ENCODE peak calls at places on chromosomes 11 and 22, in four cellular contexts. D is stimulated activated CD8-positive, alpha-beta memory T cell treated with anti-CD3 and anti-CD28 coated beads, Interleukin-4, amount 100 ng/mL, for 4 hours; K is activated T-cell treated with anti-CD3 and anti-CD28 coated beads for 1 hour; U is foreskin melanocyte. R is an unnamed sample.

GRCh38 chr11:57482782-57483569 is 22.6 kb downstream of the RTN4RL2 start:
- DNase-seq in D (peak), K (peak), U (no peak), R (no peak)

GRCh38 chr11:117094776-117095175 is 3.5 kb downstream of the SIK3 start:
- DNase-seq in D (no peak), K (no peak), U (no peak), R (peak)

GRCh38 chr11:116461789-116462188 is 311.0 kb downstream of the BUD13 start:
- DNase-seq in D (no peak), K (no peak), U (no peak), R (no peak)

GRCh38 chr11:30852091-30852490 is 265.9 kb upstream of the MPPED2 start:
- DNase-seq in D (no peak), K (no peak), U (peak), R (no peak)

GRCh38 chr11:102138223-102138622 is 28.0 kb downstream of the YAP1 start:
- DNase-seq in D (no peak), K (no peak), U (no peak), R (no peak)

GRCh38 chr11:131441398-131441797 is 71.0 kb downstream of the NTM start:
- DNase-seq in D (no peak), K (no peak), U (no peak), R (no peak)

GRCh38 chr22:35601743-35602633 is 15.1 kb downstream of the MB start:
- DNase-seq in D (no peak), K (no peak), U (no peak), R (peak)

GRCh38 chr11:78583889-78584288 is 9.2 kb upstream of the NARS2 start:
- DNase-seq in D (no peak), K (no peak), U (no peak), R (no peak)

GRCh38 chr11:6799402-6799801 is at the start of gene OR6A2:
- DNase-seq in D (no peak), K (no peak), U (no peak), R (peak)

GRCh38 chr11:134079317-134079716 is 10.4 kb downstream of the JAM3 start:
- DNase-seq in D (no peak), K (no peak), U (no peak), R (no peak)

GRCh38 chr11:33449798-33450197 is 192.6 kb downstream of the HIPK3 start:
- DNase-seq in D (no peak), K (no peak), U (no peak), R (peak)

GRCh38 chr11:93198221-93198650 is 445 bp upstream of the SLC36A4 start:
- DNase-seq in D (no peak), K (no peak), U (no peak), R (peak)

GRCh38 chr22:39429916-39430575 is 26.8 kb upstream of the MGAT3 start:
- DNase-seq in D (no peak), K (no peak), U (no peak), R (no peak)

GRCh38 chr22:46033256-46034200 is 56.6 kb upstream of the WNT7B start:
- DNase-seq in D (no peak), K (no peak), U (no peak), R (peak)

GRCh38 chr22:31748490-31748889 is 1.4 kb downstream of the PRR14L start:
- DNase-seq in D (no peak), K (no peak), U (no peak), R (peak)

GRCh38 chr11:126544311-126545056 is 189.0 kb downstream of the ST3GAL4 start:
- DNase-seq in D (no peak), K (no peak), U (peak), R (peak)

GRCh38 chr22:40323681-40324083 is 22.6 kb upstream of the ADSL start:
- DNase-seq in D (no peak), K (no peak), U (no peak), R (no peak)

GRCh38 chr11:11618973-11619435 is 2.8 kb downstream of the GALNT18 start:
- DNase-seq in D (no peak), K (no peak), U (no peak), R (no peak)

GRCh38 chr11:38046571-38047135 is 1448.6 kb upstream of the RAG2 start:
- DNase-seq in D (no peak), K (no peak), U (no peak), R (no peak)

GRCh38 chr11:4704054-4704789 is at the start of gene MMP26:
- DNase-seq in D (no peak), K (no peak), U (no peak), R (no peak)

GRCh38 chr11:40235841-40236240 is 1223.6 kb downstream of the LRRC4C start:
- DNase-seq in D (no peak), K (no peak), U (no peak), R (no peak)